ENCODE peak calls at places on chromosomes 2 and 18, in five cellular contexts. S is K562, Y is A549, N is GM12878, G is HepG2. U is an unnamed sample.

GRCh38 chr2:187138240-187138639 is 289.3 kb upstream of the ZSWIM2 start:
- DNase-seq in S (peak; percentile 45), Y (peak; percentile 38), N (no peak), G (peak; percentile 37), U (peak; percentile 21)

GRCh38 chr18:36901277-36901701 is 72.4 kb downstream of the KIAA1328 start:
- DNase-seq in S (peak; percentile 49), Y (no peak), N (no peak), G (no peak), U (peak; percentile 24)

GRCh38 chr18:42839408-42839807 is 276.1 kb downstream of the RIT2 start:
- DNase-seq in S (no peak), Y (no peak), N (no peak), G (no peak), U (no peak)

GRCh38 chr18:42338683-42339082 is 383.6 kb downstream of the PIK3C3 start:
- DNase-seq in S (no peak), Y (no peak), N (no peak), G (peak; percentile 88), U (no peak)

GRCh38 chr2:152481881-152482280 is 146.9 kb downstream of the FMNL2 start:
- DNase-seq in S (no peak), Y (no peak), N (no peak), G (peak; percentile 88), U (no peak)

GRCh38 chr2:3620834-3621233 is 25.9 kb downstream of the COLEC11 start:
- DNase-seq in S (no peak), Y (no peak), N (no peak), G (peak; percentile 92), U (peak; percentile 24)

GRCh38 chr2:75432761-75433361 is 127.9 kb downstream of the EVA1A start:
- DNase-seq in S (no peak), Y (no peak), N (peak; percentile 96), G (no peak), U (peak; percentile 5)

GRCh38 chr2:10993001-10993481 is 81.3 kb downstream of the KCNF1 start:
- DNase-seq in S (no peak), Y (peak; percentile 12), N (no peak), G (no peak), U (peak; percentile 28)

GRCh38 chr18:22981274-22982133 is 48.4 kb downstream of the RBBP8 start:
- DNase-seq in S (no peak), Y (no peak), N (no peak), G (no peak), U (no peak)

GRCh38 chr18:22975508-22975907 is 42.4 kb downstream of the RBBP8 start:
- DNase-seq in S (no peak), Y (no peak), N (no peak), G (no peak), U (no peak)

GRCh38 chr18:22974707-22975106 is 41.6 kb downstream of the RBBP8 start:
- DNase-seq in S (no peak), Y (no peak), N (no peak), G (no peak), U (no peak)

GRCh38 chr18:22980394-22980793 is 47.3 kb downstream of the RBBP8 start:
- DNase-seq in S (no peak), Y (no peak), N (no peak), G (no peak), U (no peak)

DNA sequence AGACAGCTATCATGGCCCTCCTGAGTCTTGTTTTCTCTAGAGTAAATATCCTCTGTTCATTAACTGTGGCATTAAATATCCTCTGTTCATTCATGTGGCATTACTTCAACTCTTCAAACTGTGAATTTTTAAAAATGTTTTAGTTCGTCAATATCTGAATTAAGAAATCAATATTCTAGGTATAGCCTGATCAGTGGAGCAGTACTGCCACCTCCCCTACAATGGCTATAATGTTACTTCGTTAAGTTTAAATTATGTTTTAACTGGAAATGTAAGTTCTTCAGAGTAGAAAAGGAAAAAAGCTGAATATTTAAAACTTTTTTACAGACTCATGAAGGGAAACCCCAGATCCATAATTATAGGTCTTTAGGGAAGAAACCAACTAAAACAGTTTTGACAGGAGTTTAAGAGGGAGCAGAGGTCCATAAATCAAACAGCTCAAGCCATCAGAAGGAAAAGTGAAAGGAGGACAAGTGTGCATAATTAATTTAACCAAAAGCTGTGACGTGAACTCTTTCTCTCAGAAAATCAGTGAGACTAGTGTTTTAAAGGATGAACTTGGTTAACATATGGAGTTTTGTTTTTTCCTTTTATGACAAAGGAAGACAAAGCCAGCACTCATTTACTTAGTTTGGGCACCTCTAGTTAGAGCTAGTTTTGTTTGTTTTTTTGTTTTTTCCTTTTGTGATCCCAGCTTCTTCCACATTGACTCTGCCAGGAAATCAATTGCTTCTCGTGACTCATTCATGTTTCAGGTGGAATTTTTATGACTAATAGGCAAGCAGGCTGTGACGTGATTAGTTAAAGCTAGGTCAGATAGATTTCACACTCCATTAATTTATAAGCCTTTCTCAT is 44.9 kb downstream of the RBBP8 start:
- DNase-seq in S (no peak), Y (peak; percentile 43), N (no peak), G (no peak), U (peak; percentile 89)
- TF ChIP-seq SMC3 in S (no peak), Y (no peak), N (no peak), G (no peak), U (no peak)

DNA sequence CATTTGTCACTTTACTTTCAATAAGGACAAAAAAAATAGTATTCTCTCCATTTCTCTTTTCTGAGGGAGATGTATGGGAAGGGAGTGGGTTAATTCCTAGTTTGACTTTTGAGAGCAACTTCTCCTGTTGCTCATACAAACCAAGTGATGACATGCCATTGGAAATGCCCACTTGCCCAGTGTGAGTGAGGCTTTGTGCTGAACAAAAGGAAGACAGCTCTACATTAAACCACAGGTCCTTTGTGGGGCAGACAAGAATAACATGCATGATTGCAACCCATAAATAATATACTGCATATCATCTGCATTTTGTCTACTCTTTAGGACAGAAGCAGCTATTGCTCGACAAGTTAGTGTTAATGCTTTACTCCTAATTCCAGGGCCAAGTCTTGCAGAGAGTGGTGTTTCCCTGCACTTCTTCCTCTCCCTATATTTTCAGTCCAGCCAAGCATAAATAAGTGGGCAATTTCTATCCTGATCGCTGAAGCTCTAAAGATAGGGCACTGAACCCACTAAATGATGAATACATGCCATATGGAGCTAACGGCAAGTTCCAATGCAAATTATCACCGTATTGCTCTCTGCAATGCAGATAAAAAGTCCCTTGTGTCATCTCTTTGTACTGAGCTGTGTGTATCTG is 19.4 kb upstream of the EHBP1 start:
- DNase-seq in S (no peak), Y (no peak), N (no peak), G (no peak), U (no peak)
- TF ChIP-seq USF2 in S (no peak), Y (no peak), N (no peak), G (no peak), U (no peak)

GRCh38 chr2:30306522-30306921 is 75.2 kb downstream of the LBH start:
- DNase-seq in S (no peak), Y (no peak), N (no peak), G (no peak), U (peak; percentile 60)
- TF ChIP-seq CEBPB in S (no peak), Y (no peak), N (no peak), G (no peak), U (no peak)

GRCh38 chr2:38590053-38590452 is 12.7 kb downstream of the HNRNPLL start:
- DNase-seq in S (no peak), Y (no peak), N (no peak), G (no peak), U (no peak)

GRCh38 chr2:38586926-38587325 is 15.8 kb downstream of the HNRNPLL start:
- DNase-seq in S (no peak), Y (no peak), N (no peak), G (no peak), U (peak; percentile 27)

GRCh38 chr2:38596229-38596628 is 6.5 kb downstream of the HNRNPLL start:
- DNase-seq in S (no peak), Y (no peak), N (no peak), G (no peak), U (no peak)

GRCh38 chr2:38592951-38593350 is 9.8 kb downstream of the HNRNPLL start:
- DNase-seq in S (no peak), Y (no peak), N (no peak), G (no peak), U (peak; percentile 79)

DNA sequence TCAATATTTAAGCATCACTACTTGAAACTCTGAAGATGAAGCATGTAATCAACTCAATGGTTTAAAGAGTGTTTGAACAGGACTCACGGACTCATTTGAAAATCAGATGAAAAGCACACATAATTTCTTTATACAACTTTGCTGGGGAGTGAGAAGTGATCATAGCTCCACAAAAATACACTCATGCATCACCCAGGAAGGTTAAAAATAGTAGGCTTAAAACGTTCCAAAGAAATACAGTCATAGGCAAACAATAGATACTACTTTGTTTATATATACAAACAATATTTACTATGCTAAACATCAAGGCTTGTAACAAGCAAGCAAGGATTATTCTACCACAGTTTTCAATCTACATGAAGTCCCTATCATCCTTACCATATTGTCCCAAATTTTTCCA is 11.6 kb downstream of the HNRNPLL start:
- DNase-seq in S (no peak), Y (no peak), N (no peak), G (no peak), U (peak; percentile 17)
- TF ChIP-seq SMC3 in S (no peak), Y (no peak), N (no peak), G (no peak), U (no peak)

GRCh38 chr2:59627599-59627998 is 925.9 kb downstream of the BCL11A start:
- DNase-seq in S (no peak), Y (no peak), N (no peak), G (no peak), U (no peak)
- TF ChIP-seq USF2 in S (no peak), Y (no peak), N (no peak), G (no peak), U (no peak)

GRCh38 chr18:34901299-34901698 is 139.9 kb upstream of the MAPRE2 start:
- DNase-seq in S (no peak), Y (peak; percentile 18), N (no peak), G (no peak), U (peak; percentile 25)
- TF ChIP-seq CEBPB in S (no peak), Y (no peak), N (no peak), G (no peak), U (peak; percentile 21)

GRCh38 chr2:101149241-101150192 is 1.7 kb downstream of the TBC1D8 start:
- DNase-seq in S (no peak), Y (peak; percentile 79), N (no peak), G (peak; percentile 74), U (no peak)

GRCh38 chr2:101148777-101149176 is 2.4 kb downstream of the TBC1D8 start:
- DNase-seq in S (no peak), Y (no peak), N (no peak), G (no peak), U (no peak)

GRCh38 chr2:101151859-101152194 is 645 bp upstream of the TBC1D8 start:
- DNase-seq in S (no peak), Y (no peak), N (no peak), G (no peak), U (no peak)

GRCh38 chr2:101151141-101151858 is at the start of gene TBC1D8:
- DNase-seq in S (peak; percentile 84), Y (peak; percentile 82), N (no peak), G (peak; percentile 84), U (peak; percentile 68)

DNA sequence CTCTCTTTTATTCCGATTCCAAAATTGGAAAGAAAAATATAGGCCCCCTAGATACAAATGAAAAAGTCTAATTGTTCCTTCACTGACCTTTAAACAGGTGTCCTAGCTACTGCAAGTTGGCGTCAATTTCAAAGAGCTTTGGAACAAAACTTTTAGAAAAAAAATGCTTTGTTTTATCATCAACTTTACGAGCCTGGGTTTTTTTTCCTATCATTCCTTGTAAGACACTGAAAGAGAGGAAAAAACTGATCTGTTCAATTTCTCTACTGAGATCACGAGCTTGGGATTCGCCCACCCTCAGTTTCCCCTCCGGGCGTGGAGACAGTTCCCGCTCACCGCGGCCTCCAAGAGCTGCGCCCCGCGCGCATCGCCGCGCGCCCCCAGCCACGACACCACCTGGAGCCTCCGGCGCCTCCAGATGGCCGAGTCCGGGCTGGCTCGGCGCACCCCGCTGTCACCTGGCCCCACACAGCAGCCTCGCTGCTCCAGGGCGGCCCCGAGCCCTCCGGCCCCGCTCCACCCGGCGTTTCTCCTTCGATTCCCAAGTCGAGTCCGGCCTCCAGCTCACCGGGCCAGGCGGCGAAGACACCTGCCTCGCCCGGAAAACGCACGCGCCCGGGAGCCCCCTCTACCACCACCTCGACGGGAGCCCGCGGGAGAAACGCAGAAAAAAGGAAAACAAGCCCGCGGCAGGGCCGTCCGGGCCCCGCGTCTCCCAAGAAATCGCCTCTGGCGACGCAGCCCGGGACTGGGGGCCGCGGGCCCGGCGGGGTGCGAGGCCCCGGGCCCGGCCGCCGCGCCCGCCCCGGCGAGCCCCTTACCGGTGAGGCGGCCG is 659 bp downstream of the TBC1D8 start:
- DNase-seq in S (no peak), Y (no peak), N (no peak), G (no peak), U (no peak)
- TF ChIP-seq SMC3 in S (no peak), Y (no peak), N (no peak), G (no peak), U (no peak)

U was measured in IMR-90.